ENCODE peak calls at places on chromosomes 7 and 10, in eight cellular contexts. N is foreskin keratinocyte; M is upper lobe of right lung; R is NCI-H2081 treated with DMSO at 0.1 percent for 48 hours; J is activated naive CD8-positive, alpha-beta T cell treated with anti-CD3 and anti-CD28 coated beads, Interleukin-2, amount 50 U/mL, for 16 hours; P is fibroblast of the conjunctiva; S is PC-3; I is ureter. O is an unnamed sample.
A peak's percentile ranks its signal among the peaks of the same experiment; 100 is the strongest.

GRCh38 chr7:141737118-141737835 is 881 bp upstream of the SSBP1 start:
- DNase-seq in N (no peak), M (no peak), R (no peak), J (no peak), P (no peak), S (peak; percentile 8), I (no peak), O (peak; percentile 63)

GRCh38 chr7:148527717-148528168 is 62.8 kb upstream of the C7orf33 start:
- DNase-seq in N (peak; percentile 66), M (peak; percentile 79), R (no peak), J (peak; percentile 72), P (peak; percentile 78), S (peak; percentile 84), I (peak; percentile 53), O (peak; percentile 97)

GRCh38 chr10:31745612-31746376 is 182.8 kb downstream of the ARHGAP12 start:
- DNase-seq in N (peak; percentile 91), M (no peak), R (no peak), J (no peak), P (peak; percentile 24), S (peak; percentile 91), I (no peak), O (peak; percentile 99)

GRCh38 chr10:21760332-21760731 is 226.3 kb downstream of the MLLT10 start:
- DNase-seq in N (no peak), M (no peak), R (no peak), J (no peak), P (no peak), S (no peak), I (no peak), O (no peak)

GRCh38 chr7:111855161-111855841 is 293.0 kb upstream of the IMMP2L start:
- DNase-seq in N (peak; percentile 8), M (no peak), R (no peak), J (no peak), P (peak; percentile 81), S (peak; percentile 62), I (no peak), O (peak; percentile 81)

GRCh38 chr7:11833431-11833830 is 1.4 kb upstream of the THSD7A start:
- DNase-seq in N (no peak), M (no peak), R (no peak), J (no peak), P (no peak), S (no peak), I (no peak), O (no peak)

GRCh38 chr10:87622290-87623004 is 37.2 kb upstream of the PAPSS2 start:
- DNase-seq in N (no peak), M (no peak), R (no peak), J (no peak), P (no peak), S (peak; percentile 47), I (no peak), O (no peak)

GRCh38 chr10:16999665-17000451 is 129.8 kb downstream of the CUBN start:
- DNase-seq in N (no peak), M (no peak), R (no peak), J (no peak), P (no peak), S (no peak), I (no peak), O (no peak)

GRCh38 chr10:125567529-125567928 is 115.4 kb downstream of the TEX36 start:
- DNase-seq in N (no peak), M (no peak), R (no peak), J (no peak), P (no peak), S (no peak), I (no peak), O (no peak)

GRCh38 chr10:16521311-16522016 is at the start of gene C1QL3:
- DNase-seq in N (no peak), M (no peak), R (no peak), J (no peak), P (no peak), S (peak; percentile 2), I (no peak), O (no peak)

GRCh38 chr7:142412551-142413193 is 154.8 kb upstream of the PRSS58 start:
- DNase-seq in N (peak; percentile 47), M (no peak), R (no peak), J (no peak), P (peak; percentile 41), S (peak; percentile 73), I (no peak), O (peak; percentile 74)

GRCh38 chr10:78474743-78475142 is 441.1 kb downstream of the RPS24 start:
- DNase-seq in N (no peak), M (no peak), R (no peak), J (no peak), P (no peak), S (no peak), I (no peak), O (no peak)

GRCh38 chr7:128888039-128888755 is 22.3 kb downstream of the KCP start:
- DNase-seq in N (no peak), M (peak; percentile 17), R (no peak), J (no peak), P (no peak), S (no peak), I (no peak), O (no peak)

GRCh38 chr10:89476150-89476549 is 59.2 kb downstream of the SLC16A12 start:
- DNase-seq in N (no peak), M (no peak), R (no peak), J (no peak), P (no peak), S (no peak), I (no peak), O (no peak)

GRCh38 chr10:27742195-27742925 is 3.3 kb downstream of the MKX start:
- DNase-seq in N (no peak), M (peak; percentile 92), R (no peak), J (peak; percentile 73), P (peak; percentile 89), S (peak; percentile 75), I (peak; percentile 75), O (no peak)

GRCh38 chr7:121500659-121501058 is 104.6 kb upstream of the FAM3C start:
- DNase-seq in N (no peak), M (no peak), R (no peak), J (no peak), P (no peak), S (peak; percentile 14), I (no peak), O (no peak)

O was measured in RKO.